ENCODE peak calls at places on chromosome 17, in ten cellular contexts. D is CD14-positive monocyte; R is activated CD4-positive, alpha-beta T cell treated with anti-CD3 and anti-CD28 coated beads for 36 hours; S is left ventricle myocardium inferior; B is CD8-positive, alpha-beta T cell; L is AG08396; Z is foreskin fibroblast; I is astrocyte of the cerebellum; T is KG1; N is AG08395. W is an unnamed sample.

GRCh38 chr17:19787733-19788357 is 39.7 kb upstream of the ALDH3A1 start:
- DNase-seq in Z (peak; percentile 55), S (no peak), I (no peak), D (no peak), N (peak; percentile 7), T (no peak), R (peak; percentile 58), B (no peak), L (no peak), W (no peak)

GRCh38 chr17:78818932-78819331 is 21.7 kb downstream of the USP36 start:
- DNase-seq in T (peak; percentile 28), Z (peak; percentile 37), S (no peak), N (no peak), R (peak; percentile 64), I (no peak), L (no peak), D (no peak), B (peak; percentile 41), W (no peak)

GRCh38 chr17:63974594-63975192 is 2.0 kb upstream of the SCN4A start:
- DNase-seq in T (no peak), Z (peak; percentile 77), I (no peak), S (no peak), L (peak; percentile 61), D (no peak), B (no peak), R (peak; percentile 33), N (peak; percentile 67), W (no peak)

GRCh38 chr17:59406808-59407381 is 75.4 kb downstream of the YPEL2 start:
- DNase-seq in R (no peak), I (no peak), S (no peak), L (peak; percentile 62), B (no peak), N (no peak), Z (peak; percentile 67), T (no peak), D (no peak), W (no peak)

GRCh38 chr17:4594406-4595349 is 10.3 kb downstream of the SMTNL2 start:
- DNase-seq in Z (no peak), S (no peak), R (peak; percentile 68), L (no peak), T (no peak), D (no peak), I (no peak), B (no peak), N (no peak), W (no peak)

GRCh38 chr17:60720763-60721531 is 43.3 kb downstream of the BCAS3 start:
- DNase-seq in D (no peak), T (peak; percentile 17), R (peak; percentile 56), N (peak; percentile 64), B (peak; percentile 18), S (no peak), I (peak; percentile 72), L (peak; percentile 69), Z (peak; percentile 86), W (no peak)

GRCh38 chr17:76273923-76274558 is 8.9 kb downstream of the UBALD2 start:
- DNase-seq in N (no peak), L (no peak), Z (no peak), D (no peak), R (peak; percentile 31), S (no peak), I (no peak), T (no peak), B (no peak), W (no peak)

GRCh38 chr17:7634384-7634783 is 4.4 kb downstream of the SHBG start:
- DNase-seq in R (peak; percentile 60), T (no peak), I (no peak), D (no peak), B (no peak), S (peak; percentile 46), N (peak; percentile 55), L (peak; percentile 76), Z (peak; percentile 65), W (peak; percentile 65)

GRCh38 chr17:19948100-19948943 is 29.3 kb downstream of the AKAP10 start:
- DNase-seq in B (no peak), N (no peak), D (no peak), T (no peak), R (no peak), S (no peak), I (no peak), L (no peak), Z (no peak), W (no peak)

GRCh38 chr17:43905985-43906852 is 1.1 kb downstream of the MPP2 start:
- DNase-seq in T (no peak), B (peak; percentile 29), D (no peak), I (no peak), L (peak; percentile 76), Z (peak; percentile 77), S (peak; percentile 73), N (peak; percentile 67), R (peak; percentile 69), W (peak; percentile 83)

GRCh38 chr17:2090804-2091534 is 36.1 kb downstream of the HIC1 start:
- DNase-seq in T (no peak), L (peak; percentile 86), I (peak; percentile 90), Z (peak; percentile 96), N (peak; percentile 95), S (peak; percentile 64), B (no peak), R (no peak), D (no peak), W (peak; percentile 64)

GRCh38 chr17:10094806-10095205 is 103.6 kb downstream of the GAS7 start:
- DNase-seq in N (peak; percentile 15), B (no peak), D (no peak), I (no peak), Z (peak; percentile 20), S (peak; percentile 55), L (no peak), R (no peak), T (no peak), W (peak; percentile 59)

W was measured in left ventricle myocardium superior.